ENCODE peak calls at places on chromosomes 16 and 17, in five cellular contexts. V is activated CD8-positive, alpha-beta memory T cell treated with anti-CD3 and anti-CD28 coated beads, Interleukin-2, amount 10 ng/mL, durations not matched to agents 7 days and 5 days; D is fibroblast of lung; N is fibroblast of the conjunctiva; M is activated T-cell treated with anti-CD3 and anti-CD28 coated beads for 1 hour. W is an unnamed sample.

GRCh38 chr16:10539256-10539655 is 41.1 kb downstream of the EMP2 start:
- DNase-seq in V (no peak), D (no peak), M (no peak), N (no peak), W (no peak)

GRCh38 chr16:86667035-86667434 is 88.7 kb downstream of the FOXL1 start:
- DNase-seq in N (no peak), M (no peak), D (no peak), V (no peak), W (peak)

GRCh38 chr17:16314189-16314588 is 39.1 kb downstream of the CENPV start:
- DNase-seq in N (no peak), M (no peak), V (no peak), D (no peak), W (no peak)

GRCh38 chr16:79988721-79989220 is 388.2 kb upstream of the MAF start:
- DNase-seq in M (no peak), V (no peak), N (no peak), D (no peak), W (no peak)

GRCh38 chr16:87538594-87538993 is 45.8 kb upstream of the ZCCHC14 start:
- DNase-seq in M (no peak), N (peak), D (no peak), V (no peak), W (peak)

GRCh38 chr16:67445913-67446907 is 15.3 kb downstream of the HSD11B2 start:
- DNase-seq in D (peak), M (no peak), N (no peak), V (no peak), W (no peak)

GRCh38 chr16:85293899-85294642 is 181.8 kb upstream of the CIBAR2 start:
- DNase-seq in D (peak), M (no peak), V (no peak), N (no peak), W (no peak)

GRCh38 chr16:68235882-68236803 is at the start of gene ESRP2:
- DNase-seq in D (no peak), M (no peak), V (no peak), N (no peak), W (no peak)

GRCh38 chr16:30700971-30701370 is 2.0 kb downstream of the SRCAP start:
- DNase-seq in M (no peak), N (no peak), V (no peak), D (no peak), W (no peak)